ENCODE peak calls at places on chromosome 1, in five cellular contexts. G is CD8-positive, alpha-beta memory T cell; T is colonic mucosa; U is GM12865; S is H7. N is an unnamed sample.

GRCh38 chr1:56844709-56845108 is 9.9 kb upstream of the C8A start:
- DNase-seq in G (no peak), T (no peak), U (no peak), S (no peak), N (no peak)

GRCh38 chr1:110864260-110864659 is 8.7 kb upstream of the CD53 start:
- DNase-seq in G (no peak), T (no peak), U (no peak), S (no peak), N (peak)

GRCh38 chr1:108193333-108193732 is 6.8 kb downstream of the SLC25A24 start:
- DNase-seq in G (no peak), T (no peak), U (no peak), S (no peak), N (no peak)

GRCh38 chr1:23483327-23484252 is at the start of gene ASAP3:
- DNase-seq in G (no peak), T (peak), U (no peak), S (peak), N (peak)

GRCh38 chr1:36369061-36369470 is 16.7 kb downstream of the STK40 start:
- DNase-seq in G (peak), T (peak), U (peak), S (peak), N (peak)

GRCh38 chr1:194045416-194045815 is 859.0 kb upstream of the B3GALT2 start:
- DNase-seq in G (no peak), T (no peak), U (no peak), S (no peak), N (no peak)

GRCh38 chr1:93585059-93585966 is 96.3 kb downstream of the BCAR3 start:
- DNase-seq in G (no peak), T (peak), U (no peak), S (no peak), N (no peak)

GRCh38 chr1:84300991-84301758 is at the start of gene SAMD13:
- DNase-seq in G (peak), T (peak), U (peak), S (no peak), N (peak)

GRCh38 chr1:44860891-44861290 is 17.8 kb upstream of the PTCH2 start:
- DNase-seq in G (no peak), T (no peak), U (no peak), S (no peak), N (no peak)
- H3K4me3 ChIP-seq in G (no peak), T (no peak), U (no peak), S (no peak), N (no peak)

DNA sequence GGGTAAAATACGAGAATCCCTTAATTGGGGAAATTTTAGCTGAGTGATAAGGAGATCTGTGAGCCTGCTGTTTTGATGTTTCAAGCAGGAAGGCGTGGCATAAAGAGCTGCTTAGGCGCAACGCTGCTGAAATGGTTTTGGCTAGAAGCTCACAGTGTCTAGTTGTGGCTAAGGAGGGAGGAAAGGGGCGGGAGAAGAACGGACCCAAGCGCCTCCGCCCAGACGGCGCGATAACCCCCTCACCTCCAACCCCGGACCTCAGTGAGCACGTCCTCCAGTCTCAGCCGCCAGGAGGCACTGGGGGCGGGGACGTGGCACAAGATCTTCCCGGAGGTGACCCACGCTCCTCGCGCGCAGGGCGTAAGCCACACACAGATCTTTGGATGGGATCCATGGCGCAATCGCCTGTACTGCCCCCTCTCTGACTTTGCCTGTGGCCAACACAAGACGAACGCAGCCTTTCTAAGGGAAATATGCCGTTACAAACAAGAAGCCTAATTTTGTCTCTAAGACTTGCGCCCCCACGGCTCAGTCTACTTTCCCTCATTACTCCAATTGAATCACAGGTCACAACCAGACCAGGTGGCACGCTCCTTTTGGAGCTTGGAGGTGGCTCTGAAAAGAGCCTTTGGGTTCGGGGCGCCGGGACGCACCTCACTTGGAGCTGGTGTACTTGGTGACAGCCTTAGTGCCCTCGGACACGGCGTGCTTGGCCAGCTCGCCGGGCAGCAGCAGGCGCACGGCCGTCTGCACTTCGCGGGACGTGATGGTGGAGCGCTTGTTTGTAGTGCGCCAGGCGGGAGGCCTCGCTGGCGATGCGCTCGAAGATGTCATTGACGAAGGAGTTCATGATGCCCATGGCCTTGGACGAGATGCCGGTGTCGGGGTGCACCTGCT is 23.4 kb upstream of the RNF187 start:
- DNase-seq in G (peak), T (peak), U (peak), S (peak), N (peak)
- H3K4me3 ChIP-seq in G (peak), T (peak), U (peak), S (peak), N (peak)

DNA sequence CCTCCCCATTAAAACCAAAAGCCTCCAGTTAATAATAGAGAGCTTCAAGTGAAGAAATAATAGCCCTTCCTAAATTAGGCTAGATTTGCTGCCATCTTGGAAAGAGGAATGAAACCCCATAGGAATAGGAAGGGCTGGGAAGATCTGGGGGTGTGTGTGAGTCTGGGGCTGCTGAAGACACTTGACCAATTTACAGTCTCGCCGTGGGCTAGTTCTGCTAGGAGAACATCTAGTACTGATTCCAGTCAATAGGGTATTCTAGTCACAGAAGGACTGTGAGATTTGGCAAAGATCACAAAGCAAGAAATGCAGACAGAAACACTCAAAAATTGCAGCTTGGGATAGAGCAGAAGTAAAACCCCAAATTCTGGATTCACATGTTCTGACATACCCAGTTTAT is 32.3 kb upstream of the PTGFRN start:
- DNase-seq in G (no peak), T (no peak), U (peak), S (no peak), N (no peak)
- H3K4me3 ChIP-seq in G (no peak), T (no peak), U (peak), S (no peak), N (no peak)

GRCh38 chr1:16221499-16221898 is 9.0 kb upstream of the ARHGEF19 start:
- DNase-seq in G (no peak), T (no peak), U (no peak), S (no peak), N (no peak)
- H3K4me3 ChIP-seq in G (no peak), T (no peak), U (no peak), S (no peak), N (no peak)

GRCh38 chr1:181033799-181034391 is at the start of gene MR1:
- DNase-seq in G (peak), T (peak), U (peak), S (peak), N (peak)
- H3K4me3 ChIP-seq in G (peak), T (peak), U (peak), S (no peak), N (peak)

GRCh38 chr1:226881515-226882185 is 11.2 kb downstream of the PSEN2 start:
- DNase-seq in G (no peak), T (no peak), U (no peak), S (no peak), N (no peak)

GRCh38 chr1:226883630-226884029 is 13.2 kb downstream of the PSEN2 start:
- DNase-seq in G (no peak), T (no peak), U (no peak), S (no peak), N (no peak)

GRCh38 chr1:226882187-226882586 is 11.8 kb downstream of the PSEN2 start:
- DNase-seq in G (no peak), T (no peak), U (peak), S (no peak), N (no peak)

GRCh38 chr1:226884116-226884515 is 13.7 kb downstream of the PSEN2 start:
- DNase-seq in G (no peak), T (no peak), U (peak), S (no peak), N (peak)

GRCh38 chr1:226882631-226883409 is 12.4 kb downstream of the PSEN2 start:
- DNase-seq in G (no peak), T (no peak), U (peak), S (no peak), N (peak)
- H3K4me3 ChIP-seq in G (peak), T (peak), U (peak), S (no peak), N (no peak)

GRCh38 chr1:117051224-117052064 is 8.7 kb upstream of the TTF2 start:
- DNase-seq in G (no peak), T (peak), U (peak), S (no peak), N (no peak)
- H3K4me3 ChIP-seq in G (peak), T (no peak), U (peak), S (no peak), N (no peak)

GRCh38 chr1:225872075-225872430 is 10.1 kb downstream of the TMEM63A start:
- DNase-seq in G (no peak), T (no peak), U (no peak), S (no peak), N (no peak)

GRCh38 chr1:225871374-225872074 is 10.7 kb downstream of the TMEM63A start:
- DNase-seq in G (no peak), T (no peak), U (no peak), S (no peak), N (no peak)

GRCh38 chr1:225868631-225869330 is 13.4 kb downstream of the TMEM63A start:
- DNase-seq in G (no peak), T (no peak), U (no peak), S (no peak), N (no peak)

GRCh38 chr1:225873281-225873850 is 8.8 kb downstream of the TMEM63A start:
- DNase-seq in G (no peak), T (no peak), U (no peak), S (no peak), N (no peak)

DNA sequence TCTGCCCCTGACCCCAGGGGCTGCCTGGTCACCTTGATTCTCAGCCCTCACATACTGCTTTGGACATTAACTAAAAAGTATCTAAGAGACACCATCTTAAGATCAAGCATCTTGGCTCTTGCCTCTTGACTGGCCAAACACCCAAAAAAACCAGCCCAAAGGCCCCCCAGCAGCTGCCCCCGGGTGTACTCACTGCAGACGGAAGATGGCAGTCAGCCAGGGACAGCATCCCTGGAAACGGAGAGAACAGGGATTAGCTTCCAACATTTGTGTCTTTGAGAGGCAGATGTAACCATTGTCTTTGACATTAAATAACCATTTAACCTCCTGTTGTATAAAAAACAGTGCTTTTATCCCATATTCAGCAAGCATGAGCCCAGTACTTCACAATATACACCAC is 11.3 kb downstream of the TMEM63A start:
- DNase-seq in G (no peak), T (no peak), U (no peak), S (no peak), N (no peak)
- H3K4me3 ChIP-seq in G (no peak), T (no peak), U (no peak), S (no peak), N (no peak)

N was measured in Jurkat, Clone E6-1.